ENCODE peak calls at places on chromosomes 12 and 14, in seven cellular contexts. N is IMR-90, P is uterus, B is HCT116, R is transverse colon, G is ovary, I is K562. X is an unnamed sample.

GRCh38 chr12:9872743-9873142 is 3.6 kb upstream of the CLEC2B start:
- DNase-seq in P (no peak), G (no peak), B (no peak), R (no peak), N (no peak), I (no peak), X (peak; percentile 47)

GRCh38 chr12:52677671-52678070 is 2.5 kb downstream of the KRT1 start:
- DNase-seq in N (no peak), I (no peak), B (no peak), R (no peak), G (no peak), P (no peak), X (no peak)

GRCh38 chr14:24315807-24316596 is 4.7 kb downstream of the LTB4R start:
- DNase-seq in P (peak; percentile 47), R (peak; percentile 75), I (peak; percentile 69), N (no peak), G (peak; percentile 60), B (no peak), X (peak; percentile 90)

GRCh38 chr14:103422981-103423600 is 37.9 kb downstream of the MARK3 start:
- DNase-seq in P (no peak), N (peak; percentile 77), I (peak; percentile 32), B (no peak), G (no peak), R (no peak), X (no peak)

GRCh38 chr12:103442187-103442564 is 53.6 kb downstream of the C12orf42 start:
- DNase-seq in P (no peak), R (no peak), N (no peak), G (no peak), B (no peak), I (no peak), X (no peak)

GRCh38 chr12:111557271-111558106 is 41.6 kb downstream of the ATXN2 start:
- DNase-seq in G (no peak), I (no peak), N (peak; percentile 16), B (no peak), P (no peak), R (no peak), X (no peak)

GRCh38 chr12:96241484-96242256 is 47.5 kb downstream of the ELK3 start:
- DNase-seq in B (no peak), R (peak; percentile 42), G (no peak), P (peak; percentile 65), N (peak; percentile 48), I (no peak), X (peak; percentile 60)

GRCh38 chr14:62691613-62692489 is 353.4 kb downstream of the KCNH5 start:
- DNase-seq in G (peak; percentile 22), R (no peak), N (peak; percentile 97), I (no peak), P (peak; percentile 17), B (no peak), X (peak; percentile 63)

GRCh38 chr12:101566318-101566717 is 28.5 kb upstream of the MYBPC1 start:
- DNase-seq in R (no peak), B (peak; percentile 40), I (no peak), N (no peak), G (no peak), P (no peak), X (no peak)

GRCh38 chr12:2057041-2057792 is 4.4 kb downstream of the CACNA1C start:
- DNase-seq in R (peak; percentile 70), I (peak; percentile 59), P (peak; percentile 64), B (peak; percentile 34), G (peak; percentile 63), N (peak; percentile 62), X (no peak)

GRCh38 chr12:130514149-130514551 is 176.5 kb downstream of the PIWIL1 start:
- DNase-seq in G (no peak), N (no peak), B (no peak), I (no peak), R (no peak), P (no peak), X (no peak)

GRCh38 chr14:21978184-21978998 is 304.8 kb upstream of the OR4E1 start:
- DNase-seq in B (peak; percentile 16), I (peak; percentile 44), N (peak; percentile 15), G (no peak), P (peak; percentile 19), R (peak; percentile 25), X (peak; percentile 15)

GRCh38 chr12:45540661-45541341 is 188.7 kb upstream of the ARID2 start:
- DNase-seq in G (no peak), I (no peak), B (no peak), N (no peak), R (no peak), P (no peak), X (no peak)

GRCh38 chr12:125203145-125203765 is 138.0 kb downstream of the AACS start:
- DNase-seq in P (no peak), I (peak; percentile 44), B (no peak), N (no peak), G (no peak), R (no peak), X (no peak)

GRCh38 chr14:59280961-59281360 is 92.5 kb downstream of the DAAM1 start:
- DNase-seq in B (no peak), G (no peak), P (no peak), R (no peak), I (no peak), N (no peak), X (no peak)

GRCh38 chr14:75793806-75794205 is 132.8 kb downstream of the TTLL5 start:
- DNase-seq in P (no peak), R (no peak), B (no peak), N (peak; percentile 20), G (no peak), I (no peak), X (no peak)

DNA sequence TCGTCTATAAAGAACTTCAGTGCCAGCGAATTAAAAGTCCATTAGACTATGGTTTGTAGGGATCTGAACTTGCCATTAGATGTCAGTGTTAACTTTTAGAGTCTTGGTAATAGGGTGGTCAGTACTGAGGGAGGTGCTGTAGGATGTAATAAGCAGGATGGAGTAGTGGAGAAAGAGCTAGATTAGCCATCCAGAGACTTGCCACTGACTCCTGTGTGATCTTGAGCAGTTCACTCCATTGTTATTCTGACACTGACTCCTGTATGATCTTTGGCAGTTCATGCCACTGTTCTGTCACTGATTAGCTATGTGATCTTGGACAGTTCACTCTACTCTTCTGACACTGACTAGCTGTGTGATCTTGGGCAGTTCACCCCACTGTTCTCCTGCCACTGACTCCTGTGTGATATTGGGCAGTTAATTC is 133.6 kb downstream of the TTLL5 start:
- DNase-seq in B (peak; percentile 7), P (no peak), N (peak; percentile 72), G (no peak), I (peak; percentile 11), R (no peak), X (no peak)
- TF ChIP-seq CTCF in B (peak; percentile 22), P (peak; percentile 51), N (peak; percentile 65), G (peak; percentile 19), I (peak; percentile 68), R (no peak), X (no peak)

GRCh38 chr12:49264873-49265792 is at the start of gene TUBA1C:
- DNase-seq in I (peak; percentile 97), G (peak; percentile 86), B (peak; percentile 94), R (peak; percentile 96), P (peak; percentile 89), N (peak; percentile 95), X (peak; percentile 96)

GRCh38 chr12:49263400-49263763 is 1.5 kb upstream of the TUBA1C start:
- DNase-seq in N (no peak), B (no peak), R (no peak), G (no peak), P (no peak), I (no peak), X (no peak)

GRCh38 chr12:49261726-49262125 is 3.2 kb upstream of the TUBA1C start:
- DNase-seq in G (no peak), B (no peak), P (no peak), R (no peak), N (peak; percentile 83), I (no peak), X (no peak)

GRCh38 chr12:49260831-49261363 is 4.0 kb upstream of the TUBA1C start:
- DNase-seq in I (no peak), R (no peak), N (no peak), G (no peak), P (no peak), B (no peak), X (no peak)

GRCh38 chr12:49264466-49264872 is 413 bp upstream of the TUBA1C start:
- DNase-seq in B (no peak), P (no peak), N (no peak), G (no peak), I (no peak), R (no peak), X (no peak)
- TF ChIP-seq POLR2A in B (no peak), P (no peak), N (no peak), G (no peak), I (no peak), R (no peak), X (no peak)

GRCh38 chr12:39372204-39372925 is 70.6 kb downstream of the KIF21A start:
- DNase-seq in G (no peak), R (no peak), P (no peak), B (no peak), I (no peak), N (no peak), X (no peak)

GRCh38 chr12:39380090-39380489 is 62.8 kb downstream of the KIF21A start:
- DNase-seq in P (no peak), I (no peak), G (no peak), R (no peak), N (no peak), B (no peak), X (no peak)

GRCh38 chr12:39372929-39373328 is 70.0 kb downstream of the KIF21A start:
- DNase-seq in G (no peak), P (no peak), I (no peak), R (no peak), N (no peak), B (no peak), X (no peak)

GRCh38 chr12:39378346-39378745 is 64.6 kb downstream of the KIF21A start:
- DNase-seq in P (no peak), B (no peak), G (no peak), R (no peak), I (no peak), N (no peak), X (no peak)

GRCh38 chr12:39375206-39375808 is 67.6 kb downstream of the KIF21A start:
- DNase-seq in N (no peak), B (peak; percentile 2), I (peak; percentile 5), G (no peak), P (no peak), R (no peak), X (no peak)
- TF ChIP-seq CTCF in N (no peak), B (peak; percentile 34), I (peak; percentile 14), G (no peak), P (no peak), R (no peak), X (no peak)

DNA sequence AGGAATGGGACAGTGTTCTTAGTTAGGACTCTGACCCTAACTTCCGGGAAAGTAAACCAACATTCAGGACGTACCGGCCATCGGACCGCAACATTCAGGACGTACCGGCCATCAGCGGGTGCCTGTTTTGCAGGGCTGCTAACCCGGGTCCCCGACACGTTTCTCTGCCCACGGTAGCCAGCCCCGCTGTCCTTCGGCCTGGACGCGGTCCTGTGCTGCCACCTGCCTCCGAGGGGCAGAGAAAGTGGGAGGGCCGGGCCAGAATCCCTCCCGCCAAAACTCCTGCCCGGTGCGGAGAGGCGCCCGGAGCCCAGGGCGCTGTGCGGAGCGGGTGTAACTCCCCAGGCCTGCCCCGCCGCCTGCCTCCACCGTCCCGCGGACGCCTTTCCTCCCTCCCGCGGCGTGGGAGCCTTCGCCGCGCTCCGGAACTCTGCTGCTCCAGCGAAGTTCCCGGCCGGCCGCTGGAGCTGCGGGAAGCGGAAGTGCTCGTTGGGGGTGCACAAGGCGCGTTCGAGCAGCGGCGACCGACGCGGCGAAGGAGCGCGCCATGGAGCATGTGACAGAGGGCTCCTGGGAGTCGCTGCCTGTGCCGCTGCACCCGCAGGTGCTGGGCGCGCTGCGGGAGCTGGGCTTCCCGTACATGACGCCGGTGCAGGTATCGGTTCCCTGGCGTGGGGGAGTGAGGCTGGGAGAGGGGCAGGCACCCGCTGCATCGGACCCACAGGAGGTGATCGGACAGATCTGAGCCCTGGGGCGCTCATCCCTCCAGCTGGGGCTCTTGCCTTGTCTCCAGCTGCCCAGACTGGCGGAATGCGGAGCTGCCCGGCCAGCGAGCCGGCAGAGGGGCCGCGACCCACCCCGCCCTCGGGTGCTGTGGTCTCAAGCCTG is at the start of gene DDX55:
- DNase-seq in G (peak; percentile 71), I (peak; percentile 92), P (peak; percentile 79), N (peak; percentile 79), R (peak; percentile 84), B (peak; percentile 64), X (peak; percentile 87)
- TF ChIP-seq POLR2A in G (peak; percentile 62), I (peak; percentile 92), P (no peak), N (peak; percentile 73), R (peak; percentile 66), B (peak; percentile 74), X (no peak)

X was measured in upper lobe of left lung.